ENCODE peak calls at places on chromosomes 6 and 20, in ten cellular contexts. O is ascending aorta; S is right cardiac atrium; D is colonic mucosa; R is CD4-positive, alpha-beta T cell; V is uterus; H is IMR-90; M is CD8-positive, alpha-beta T cell; T is psoas muscle; X is tibial artery. Z is an unnamed sample. For H3K27me3, the result is how much of the 10 kb centered on the place peaks cover.

GRCh38 chr6:138529510-138529909 is 30.2 kb upstream of the NHSL1 start:
- DNase-seq in S (peak), X (no peak), H (no peak), O (no peak), M (no peak), D (no peak), V (no peak), T (no peak), R (no peak), Z (no peak)

GRCh38 chr20:8940311-8940710 is 128.6 kb upstream of the PLCB4 start:
- DNase-seq in X (peak), D (no peak), H (no peak), M (no peak), T (no peak), V (no peak), O (no peak), R (no peak), S (no peak), Z (no peak)

GRCh38 chr20:37336369-37337207 is 9.4 kb upstream of the SRC start:
- DNase-seq in H (peak), O (no peak), R (peak), T (peak), D (no peak), X (no peak), M (no peak), V (peak), S (peak), Z (no peak)

GRCh38 chr6:170156448-170157375 is 134.2 kb downstream of the DLL1 start:
- DNase-seq in X (no peak), R (no peak), D (no peak), T (peak), H (no peak), M (no peak), V (no peak), S (peak), O (no peak), Z (no peak)

GRCh38 chr6:12110523-12111154 is 98.5 kb downstream of the HIVEP1 start:
- DNase-seq in D (no peak), R (no peak), M (no peak), O (no peak), T (no peak), X (no peak), V (no peak), H (no peak), S (no peak), Z (no peak)

GRCh38 chr20:4108495-4109306 is 93.3 kb upstream of the RNF24 start:
- DNase-seq in M (peak), S (peak), T (peak), D (peak), X (peak), R (peak), O (no peak), V (peak), H (peak), Z (no peak)

GRCh38 chr20:24950836-24951525 is 1.9 kb downstream of the CST7 start:
- DNase-seq in H (no peak), M (peak), O (no peak), R (no peak), T (no peak), V (peak), S (no peak), X (no peak), D (peak), Z (peak)

GRCh38 chr6:98641929-98642328 is 192.4 kb upstream of the POU3F2 start:
- DNase-seq in S (no peak), H (no peak), D (no peak), V (no peak), M (no peak), X (no peak), T (no peak), O (no peak), R (no peak), Z (no peak)

GRCh38 chr20:56730003-56730402 is 100.9 kb downstream of the TFAP2C start:
- DNase-seq in H (no peak), V (no peak), D (no peak), X (no peak), R (no peak), T (no peak), S (no peak), O (no peak), M (no peak), Z (no peak)

GRCh38 chr6:168929871-168930450 is 323.7 kb downstream of the THBS2 start:
- DNase-seq in S (no peak), D (peak), H (no peak), V (no peak), M (no peak), O (no peak), X (no peak), R (no peak), T (no peak), Z (no peak)

GRCh38 chr20:8803065-8803464 is 265.8 kb upstream of the PLCB4 start:
- DNase-seq in M (no peak), X (no peak), R (no peak), H (no peak), D (no peak), T (no peak), V (no peak), O (no peak), S (no peak), Z (no peak)

GRCh38 chr6:87200469-87201174 is 45.3 kb downstream of the ZNF292 start:
- DNase-seq in T (peak), R (no peak), X (peak), M (no peak), O (no peak), D (no peak), S (peak), H (peak), V (peak), Z (no peak)

GRCh38 chr20:40497781-40498691 is 191.0 kb downstream of the MAFB start:
- DNase-seq in O (peak), H (no peak), T (peak), D (no peak), R (no peak), X (peak), S (peak), M (no peak), V (no peak), Z (no peak)

GRCh38 chr6:123415844-123416468 is 220.8 kb downstream of the TRDN start:
- DNase-seq in O (no peak), H (peak), X (peak), D (peak), S (no peak), T (no peak), V (peak), R (no peak), M (no peak), Z (no peak)

GRCh38 chr6:141017941-141018340 is 1114.8 kb upstream of the GJE1 start:
- DNase-seq in H (no peak), V (no peak), X (no peak), M (no peak), D (no peak), S (no peak), R (no peak), T (no peak), O (no peak), Z (no peak)

GRCh38 chr6:2434911-2435310 is 189.5 kb upstream of the GMDS start:
- DNase-seq in R (no peak), T (no peak), M (no peak), V (no peak), O (no peak), D (no peak), X (no peak), S (no peak), H (no peak), Z (no peak)

GRCh38 chr6:51450248-51450957 is 631.7 kb downstream of the TFAP2B start:
- DNase-seq in D (no peak), V (no peak), X (no peak), S (no peak), T (no peak), M (no peak), H (no peak), R (no peak), O (no peak), Z (no peak)

GRCh38 chr6:90780778-90781177 is 193.9 kb upstream of the MAP3K7 start:
- DNase-seq in M (no peak), V (no peak), R (no peak), T (no peak), S (no peak), D (no peak), O (no peak), X (no peak), H (no peak), Z (no peak)

GRCh38 chr6:27426045-27426620 is 37.6 kb downstream of the ZNF391 start:
- DNase-seq in R (no peak), O (no peak), D (no peak), M (no peak), V (no peak), X (no peak), H (no peak), S (no peak), T (no peak), Z (no peak)

GRCh38 chr20:63029358-63030121 is 22.8 kb upstream of the BHLHE23 start:
- DNase-seq in T (peak), S (peak), R (no peak), M (no peak), V (no peak), O (no peak), H (no peak), D (no peak), X (no peak), Z (peak)

GRCh38 chr6:166228425-166228824 is 60.8 kb upstream of the TBXT start:
- DNase-seq in S (no peak), D (no peak), H (no peak), V (no peak), X (no peak), M (no peak), O (no peak), T (no peak), R (no peak), Z (no peak)

GRCh38 chr20:43931976-43932375 is 17.3 kb downstream of the TOX2 start:
- DNase-seq in X (no peak), V (no peak), S (no peak), D (no peak), T (no peak), R (no peak), O (no peak), M (no peak), H (no peak), Z (peak)

GRCh38 chr20:43936371-43936770 is 21.7 kb downstream of the TOX2 start:
- DNase-seq in D (no peak), R (no peak), O (no peak), X (no peak), M (no peak), V (no peak), H (peak), T (no peak), S (no peak), Z (peak)

GRCh38 chr20:43936805-43937204 is 22.2 kb downstream of the TOX2 start:
- DNase-seq in O (no peak), H (no peak), T (no peak), M (no peak), S (no peak), V (no peak), X (no peak), R (no peak), D (no peak), Z (peak)

GRCh38 chr20:43937586-43937985 is 22.9 kb downstream of the TOX2 start:
- DNase-seq in D (no peak), H (no peak), R (no peak), O (no peak), M (no peak), S (no peak), X (no peak), V (no peak), T (no peak), Z (no peak)

GRCh38 chr20:43934833-43935232 is 20.2 kb downstream of the TOX2 start:
- DNase-seq in X (no peak), M (no peak), S (no peak), H (no peak), O (no peak), V (no peak), T (no peak), R (no peak), D (no peak), Z (peak)
- H3K27ac ChIP-seq in X (no peak), M (no peak), S (no peak), H (no peak), O (no peak), V (no peak), T (no peak), R (no peak), D (no peak), Z (no peak)

GRCh38 chr6:41426438-41426851 is 91.0 kb downstream of the NCR2 start:
- DNase-seq in X (no peak), T (no peak), R (no peak), M (no peak), H (no peak), O (no peak), V (no peak), S (peak), D (no peak), Z (no peak)
- H3K27me3 ChIP-seq in X (under half), T (under half), R (under half), M (under half), H (half or more), O (under half), V (under half), S (under half), D (under half), Z (under half)

DNA sequence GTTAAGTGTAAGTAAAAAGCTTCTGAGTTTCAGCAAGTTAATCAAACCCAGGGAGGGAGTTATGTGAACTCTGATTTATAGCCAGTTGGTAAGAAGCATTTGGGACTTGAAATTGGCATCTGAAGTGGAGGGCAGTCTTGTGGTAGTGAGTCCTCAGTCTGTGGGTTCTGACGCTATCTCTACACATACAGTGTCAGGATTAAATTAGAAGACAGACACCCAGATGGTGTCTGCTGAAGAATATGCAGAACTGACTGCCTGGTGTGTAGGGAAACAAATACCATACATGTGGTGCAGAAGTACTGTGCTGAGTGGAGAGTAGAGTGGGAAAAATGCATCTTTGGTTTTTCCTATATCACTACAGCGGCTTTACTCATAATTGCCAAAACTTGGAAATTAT is 43.5 kb upstream of the PLN start:
- DNase-seq in S (no peak), M (no peak), T (no peak), X (no peak), V (no peak), D (no peak), R (no peak), H (no peak), O (no peak), Z (no peak)
- H3K27ac ChIP-seq in S (no peak), M (no peak), T (no peak), X (no peak), V (no peak), D (no peak), R (no peak), H (no peak), O (no peak), Z (no peak)

GRCh38 chr6:28775405-28776129 is 148.2 kb downstream of the TRIM27 start:
- DNase-seq in T (no peak), S (no peak), M (no peak), D (no peak), O (no peak), V (no peak), X (no peak), R (no peak), H (no peak), Z (no peak)
- H3K27me3 ChIP-seq in T (under half), S (under half), M (half or more), D (under half), O (under half), V (half or more), X (under half), R (half or more), H (half or more), Z (half or more)

GRCh38 chr6:158769696-158770446 is 49.3 kb downstream of the EZR start:
- DNase-seq in S (peak), R (no peak), H (no peak), D (no peak), X (no peak), O (no peak), V (no peak), T (no peak), M (no peak), Z (no peak)
- H3K27ac ChIP-seq in S (peak), R (no peak), H (no peak), D (no peak), X (no peak), O (no peak), V (no peak), T (no peak), M (no peak), Z (no peak)

DNA sequence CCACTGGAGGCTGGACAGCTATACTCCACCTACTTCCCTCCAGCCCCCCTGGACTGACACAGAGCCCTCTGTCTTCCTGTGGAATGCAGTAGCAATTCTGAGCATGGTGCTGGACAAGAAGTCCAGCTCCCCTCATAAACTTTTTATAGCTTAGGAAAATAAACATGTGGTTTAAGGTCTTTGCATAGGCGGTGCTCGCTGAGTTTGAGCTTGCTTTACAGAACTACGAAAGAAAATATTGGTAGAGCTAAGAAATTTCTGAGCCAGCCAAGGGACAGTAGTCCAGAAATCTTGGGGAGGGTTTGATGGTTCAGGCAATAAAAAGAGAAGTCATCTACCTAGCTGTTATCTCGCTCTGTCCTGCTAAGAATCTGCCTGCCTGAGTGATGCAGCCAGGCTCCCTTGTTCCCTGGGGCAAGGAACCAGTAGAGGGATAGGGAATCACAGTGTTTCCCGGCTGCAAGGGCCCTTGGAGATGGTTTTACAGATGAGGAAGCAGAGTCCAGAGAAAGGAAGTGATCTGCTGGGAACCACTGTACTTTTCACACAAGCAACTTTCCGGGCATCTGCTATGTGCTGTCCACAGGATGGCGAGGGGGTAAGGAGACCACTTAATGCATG is 343.4 kb downstream of the CDC5L start:
- DNase-seq in V (no peak), S (no peak), R (no peak), H (peak), O (no peak), D (no peak), T (no peak), M (no peak), X (no peak), Z (no peak)
- H3K27me3 ChIP-seq in V (under half), S (under half), R (under half), H (under half), O (under half), D (under half), T (under half), M (under half), X (under half), Z (under half)

DNA sequence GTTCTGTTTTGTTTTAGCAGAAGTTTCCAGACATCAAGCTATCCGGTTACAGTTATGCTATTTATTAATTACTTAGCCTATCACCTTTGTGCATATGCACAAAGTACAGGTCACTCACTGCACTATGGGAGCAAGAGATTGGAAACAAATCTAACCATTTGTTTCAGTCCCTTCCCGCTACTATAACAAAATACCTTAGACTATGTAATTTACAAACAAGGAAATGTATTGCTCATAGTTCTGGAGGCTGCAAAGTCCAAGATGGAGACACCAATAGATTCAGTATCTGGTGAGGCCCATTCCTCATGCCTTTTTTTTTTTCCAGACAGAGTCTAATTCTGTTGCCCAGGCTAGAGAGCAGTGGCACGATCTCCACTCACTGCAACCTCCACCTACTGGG is 35.1 kb downstream of the ATP9A start:
- DNase-seq in M (no peak), V (no peak), X (no peak), S (no peak), O (no peak), R (no peak), H (no peak), D (no peak), T (no peak), Z (no peak)
- H3K27ac ChIP-seq in M (no peak), V (peak), X (no peak), S (no peak), O (no peak), R (no peak), H (no peak), D (peak), T (no peak), Z (no peak)

Z was measured in RWPE2.